ENCODE peak calls at places on chromosomes 13 and 19, in nine cellular contexts. J, R, H, L, D, K, O, F and B are unnamed samples.

GRCh38 chr19:33554391-33554790 is 32.8 kb upstream of the PEPD start:
- DNase-seq in J (no peak), R (no peak), H (peak; percentile 17), L (no peak), D (no peak), K (no peak), O (no peak), F (no peak), B (no peak)

GRCh38 chr19:2054763-2055162 is 3.7 kb upstream of the MKNK2 start:
- DNase-seq in J (no peak), R (no peak), H (no peak), L (no peak), D (no peak), K (peak; percentile 15), O (no peak), F (no peak), B (no peak)

GRCh38 chr13:33245505-33245904 is 40.0 kb downstream of the STARD13 start:
- DNase-seq in J (no peak), R (no peak), H (no peak), L (no peak), D (no peak), K (no peak), O (no peak), F (no peak), B (no peak)

GRCh38 chr19:10811391-10812111 is 24.5 kb downstream of the TMED1 start:
- DNase-seq in J (no peak), R (no peak), H (no peak), L (no peak), D (no peak), K (no peak), O (no peak), F (no peak), B (no peak)

GRCh38 chr13:95641961-95642621 is 2.4 kb downstream of the DZIP1 start:
- DNase-seq in J (peak; percentile 54), R (peak; percentile 52), H (no peak), L (peak; percentile 30), D (no peak), K (peak; percentile 43), O (no peak), F (no peak), B (no peak)

GRCh38 chr13:108785844-108786243 is 156.4 kb downstream of the MYO16 start:
- DNase-seq in J (no peak), R (no peak), H (no peak), L (no peak), D (no peak), K (no peak), O (no peak), F (no peak), B (no peak)

GRCh38 chr19:36528921-36529518 is 949 bp upstream of the ZNF260 start:
- DNase-seq in J (no peak), R (no peak), H (no peak), L (no peak), D (no peak), K (peak; percentile 14), O (no peak), F (no peak), B (no peak)

GRCh38 chr19:2047449-2048103 is 3.5 kb downstream of the MKNK2 start:
- DNase-seq in J (peak; percentile 82), R (peak; percentile 83), H (no peak), L (peak; percentile 68), D (no peak), K (peak; percentile 87), O (peak; percentile 75), F (peak; percentile 37), B (no peak)

GRCh38 chr13:50910483-50910805 is 853 bp downstream of the RNASEH2B start:
- DNase-seq in J (no peak), R (peak; percentile 42), H (peak; percentile 56), L (no peak), D (peak; percentile 16), K (no peak), O (peak; percentile 64), F (no peak), B (no peak)

DNA sequence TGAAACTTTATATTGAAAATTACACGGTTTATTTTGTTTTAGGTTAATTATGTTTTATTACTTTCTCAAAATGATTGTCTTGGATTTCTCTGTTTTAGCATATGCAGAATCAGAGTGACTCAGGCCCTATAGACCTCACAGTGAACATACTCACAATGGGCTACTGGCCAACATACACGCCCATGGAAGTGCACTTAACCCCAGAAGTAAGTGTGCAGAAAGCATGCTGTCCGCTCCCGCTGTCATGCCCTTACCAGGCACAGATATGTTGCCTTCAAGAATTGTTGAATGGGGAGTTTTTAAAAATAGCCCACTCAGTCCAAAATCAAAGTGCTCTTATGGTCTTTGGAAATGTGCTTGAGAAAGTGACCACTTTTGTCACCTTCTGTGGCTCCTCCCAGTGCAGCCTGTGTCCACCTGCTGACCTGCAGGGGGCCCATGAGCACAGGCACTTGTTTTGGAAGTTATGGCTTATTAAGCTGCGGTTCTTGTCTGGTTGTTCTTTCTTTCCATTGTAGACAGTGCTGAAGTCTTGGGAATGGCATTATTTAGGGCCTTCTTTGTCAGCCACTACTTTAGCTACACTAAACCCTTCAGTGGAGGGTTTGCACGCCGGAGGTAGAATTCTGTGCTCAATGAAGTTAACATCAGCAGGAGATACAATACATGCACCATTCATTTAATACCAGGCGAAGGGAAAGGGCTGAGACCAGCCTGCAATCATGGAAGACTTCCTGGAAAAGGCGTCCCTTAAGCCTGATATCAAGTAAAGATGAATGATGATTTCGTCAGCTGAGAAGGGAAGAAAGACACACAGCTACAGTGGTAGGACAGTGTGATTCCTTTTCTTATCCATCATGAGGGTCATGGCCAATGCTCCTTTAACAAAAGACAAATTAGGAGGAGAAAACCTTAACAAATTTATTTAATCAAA is 36.7 kb downstream of the CUL4A start:
- DNase-seq in J (no peak), R (no peak), H (no peak), L (no peak), D (no peak), K (no peak), O (peak; percentile 18), F (no peak), B (no peak)
- TF ChIP-seq CTCF in J (no peak), R (peak; percentile 6), H (no peak), L (no peak), D (no peak), K (no peak), O (no peak), F (no peak), B (no peak)

GRCh38 chr13:47218611-47219010 is 321.8 kb upstream of the HTR2A start:
- DNase-seq in J (no peak), R (no peak), H (no peak), L (no peak), D (no peak), K (no peak), O (no peak), F (no peak), B (no peak)

GRCh38 chr13:47220453-47221150 is 323.7 kb upstream of the HTR2A start:
- DNase-seq in J (no peak), R (no peak), H (no peak), L (no peak), D (no peak), K (no peak), O (no peak), F (no peak), B (no peak)

GRCh38 chr13:47213057-47213456 is 316.2 kb upstream of the HTR2A start:
- DNase-seq in J (no peak), R (no peak), H (no peak), L (no peak), D (no peak), K (no peak), O (no peak), F (no peak), B (no peak)

GRCh38 chr13:47215741-47216140 is 318.9 kb upstream of the HTR2A start:
- DNase-seq in J (no peak), R (no peak), H (no peak), L (no peak), D (no peak), K (no peak), O (peak; percentile 1), F (no peak), B (no peak)

DNA sequence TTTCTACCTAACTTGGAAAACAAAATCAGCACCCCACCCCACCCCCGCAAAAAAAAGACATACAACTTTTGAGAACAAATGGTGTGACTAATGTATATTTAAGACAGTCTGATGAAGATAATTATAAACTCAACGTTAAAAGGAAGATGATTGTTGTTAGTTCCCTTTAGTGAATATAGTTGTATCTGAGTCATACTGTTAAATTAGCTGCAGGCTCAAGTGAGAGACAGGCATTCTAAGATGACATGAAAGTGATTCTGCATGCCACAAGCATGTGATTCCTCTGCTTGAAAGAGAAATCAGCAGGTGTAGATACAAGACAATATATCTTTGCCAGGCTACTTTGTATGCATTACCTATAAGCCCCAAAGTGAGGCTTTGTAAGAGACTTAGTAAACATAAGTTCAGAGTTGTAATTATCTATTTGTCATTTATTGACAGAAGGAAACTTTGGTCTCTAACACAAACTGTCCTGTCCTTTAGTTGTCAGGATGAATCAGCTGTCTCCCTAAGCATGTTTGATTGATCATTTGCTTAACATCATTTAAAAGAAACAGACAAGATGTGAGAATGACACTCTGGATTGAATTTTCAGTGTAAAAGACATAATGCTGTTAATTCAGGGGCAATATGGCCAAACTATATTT is 319.4 kb upstream of the HTR2A start:
- DNase-seq in J (no peak), R (no peak), H (no peak), L (no peak), D (no peak), K (no peak), O (no peak), F (no peak), B (no peak)
- TF ChIP-seq POLR2A in J (no peak), R (no peak), H (no peak), L (no peak), D (no peak), K (no peak), O (no peak), F (no peak), B (no peak)

GRCh38 chr13:107678075-107678689 is 537.2 kb downstream of the LIG4 start:
- DNase-seq in J (no peak), R (no peak), H (no peak), L (no peak), D (no peak), K (no peak), O (no peak), F (no peak), B (no peak)
- TF ChIP-seq CTCF in J (no peak), R (no peak), H (no peak), L (no peak), D (no peak), K (no peak), O (no peak), F (no peak), B (no peak)

GRCh38 chr13:99304541-99304940 is 2.7 kb downstream of the GPR183 start:
- DNase-seq in J (no peak), R (no peak), H (no peak), L (no peak), D (no peak), K (no peak), O (no peak), F (no peak), B (no peak)

GRCh38 chr13:99307648-99308339 is 595 bp upstream of the GPR183 start:
- DNase-seq in J (no peak), R (peak; percentile 84), H (no peak), L (no peak), D (no peak), K (peak; percentile 35), O (peak; percentile 10), F (no peak), B (no peak)

GRCh38 chr13:99308481-99309087 is 1.4 kb upstream of the GPR183 start:
- DNase-seq in J (no peak), R (no peak), H (no peak), L (no peak), D (no peak), K (no peak), O (no peak), F (no peak), B (no peak)

GRCh38 chr13:99305180-99305965 is 1.8 kb downstream of the GPR183 start:
- DNase-seq in J (no peak), R (no peak), H (no peak), L (no peak), D (no peak), K (no peak), O (no peak), F (no peak), B (no peak)

GRCh38 chr13:99307247-99307646 is at the start of gene GPR183:
- DNase-seq in J (no peak), R (peak; percentile 58), H (no peak), L (no peak), D (no peak), K (no peak), O (no peak), F (no peak), B (no peak)
- TF ChIP-seq POLR2A in J (no peak), R (no peak), H (no peak), L (peak; percentile 34), D (no peak), K (no peak), O (no peak), F (peak; percentile 56), B (peak; percentile 29)